ENCODE peak calls at places on chromosomes 1 and 21, in seven cellular contexts. One of them, this sample, is unnamed.

GRCh38 chr1:232599178-232600041 is 30.5 kb downstream of the SIPA1L2 start:
- DNase-seq in iPS-NIHi11: no peak
- DNase-seq in natural killer cell: no peak
- DNase-seq in kidney tubule cell: peak; percentile 58
- DNase-seq in IMR-90: peak; percentile 47
- DNase-seq in activated CD4-positive, alpha-beta T cell treated with anti-CD3 and anti-CD28 coated beads, Interleukin-2, amount 50 U/mL, for 1 hour: no peak
- DNase-seq in stimulated activated CD8-positive, alpha-beta memory T cell treated with anti-CD3 and anti-CD28 coated beads, Interleukin-7, amount 100 ng/mL, for 1 hour: no peak
- DNase-seq in this sample: no peak

GRCh38 chr1:19398309-19398760 is 86.2 kb downstream of the SLC66A1 start:
- DNase-seq in iPS-NIHi11: no peak
- DNase-seq in natural killer cell: no peak
- DNase-seq in kidney tubule cell: peak; percentile 83
- DNase-seq in IMR-90: peak; percentile 99
- DNase-seq in activated CD4-positive, alpha-beta T cell treated with anti-CD3 and anti-CD28 coated beads, Interleukin-2, amount 50 U/mL, for 1 hour: no peak
- DNase-seq in stimulated activated CD8-positive, alpha-beta memory T cell treated with anti-CD3 and anti-CD28 coated beads, Interleukin-7, amount 100 ng/mL, for 1 hour: no peak
- DNase-seq in this sample: peak; percentile 96

GRCh38 chr1:246008256-246008901 is 498.7 kb downstream of the SMYD3 start:
- DNase-seq in iPS-NIHi11: no peak
- DNase-seq in natural killer cell: no peak
- DNase-seq in kidney tubule cell: no peak
- DNase-seq in IMR-90: no peak
- DNase-seq in activated CD4-positive, alpha-beta T cell treated with anti-CD3 and anti-CD28 coated beads, Interleukin-2, amount 50 U/mL, for 1 hour: no peak
- DNase-seq in stimulated activated CD8-positive, alpha-beta memory T cell treated with anti-CD3 and anti-CD28 coated beads, Interleukin-7, amount 100 ng/mL, for 1 hour: no peak
- DNase-seq in this sample: no peak

GRCh38 chr1:95096218-95096841 is 20.8 kb upstream of the TLCD4 start:
- DNase-seq in iPS-NIHi11: no peak
- DNase-seq in natural killer cell: no peak
- DNase-seq in kidney tubule cell: no peak
- DNase-seq in IMR-90: peak; percentile 31
- DNase-seq in activated CD4-positive, alpha-beta T cell treated with anti-CD3 and anti-CD28 coated beads, Interleukin-2, amount 50 U/mL, for 1 hour: no peak
- DNase-seq in stimulated activated CD8-positive, alpha-beta memory T cell treated with anti-CD3 and anti-CD28 coated beads, Interleukin-7, amount 100 ng/mL, for 1 hour: no peak
- DNase-seq in this sample: no peak

GRCh38 chr21:18499761-18500376 is 96.3 kb upstream of the TMPRSS15 start:
- DNase-seq in iPS-NIHi11: peak; percentile 8
- DNase-seq in natural killer cell: no peak
- DNase-seq in kidney tubule cell: peak; percentile 35
- DNase-seq in IMR-90: peak; percentile 13
- DNase-seq in activated CD4-positive, alpha-beta T cell treated with anti-CD3 and anti-CD28 coated beads, Interleukin-2, amount 50 U/mL, for 1 hour: peak; percentile 16
- DNase-seq in stimulated activated CD8-positive, alpha-beta memory T cell treated with anti-CD3 and anti-CD28 coated beads, Interleukin-7, amount 100 ng/mL, for 1 hour: no peak
- DNase-seq in this sample: peak; percentile 49

GRCh38 chr1:60697204-60697994 is 385.0 kb upstream of the NFIA start:
- DNase-seq in iPS-NIHi11: no peak
- DNase-seq in natural killer cell: no peak
- DNase-seq in kidney tubule cell: no peak
- DNase-seq in IMR-90: no peak
- DNase-seq in activated CD4-positive, alpha-beta T cell treated with anti-CD3 and anti-CD28 coated beads, Interleukin-2, amount 50 U/mL, for 1 hour: no peak
- DNase-seq in stimulated activated CD8-positive, alpha-beta memory T cell treated with anti-CD3 and anti-CD28 coated beads, Interleukin-7, amount 100 ng/mL, for 1 hour: no peak
- DNase-seq in this sample: no peak

GRCh38 chr1:226862900-226863299 is 7.5 kb upstream of the PSEN2 start:
- DNase-seq in iPS-NIHi11: no peak
- DNase-seq in natural killer cell: no peak
- DNase-seq in kidney tubule cell: peak; percentile 36
- DNase-seq in IMR-90: peak; percentile 73
- DNase-seq in activated CD4-positive, alpha-beta T cell treated with anti-CD3 and anti-CD28 coated beads, Interleukin-2, amount 50 U/mL, for 1 hour: no peak
- DNase-seq in stimulated activated CD8-positive, alpha-beta memory T cell treated with anti-CD3 and anti-CD28 coated beads, Interleukin-7, amount 100 ng/mL, for 1 hour: no peak
- DNase-seq in this sample: peak; percentile 76

GRCh38 chr1:67162954-67163353 is 3.3 kb upstream of the IL23R start:
- DNase-seq in iPS-NIHi11: no peak
- DNase-seq in natural killer cell: no peak
- DNase-seq in kidney tubule cell: peak; percentile 92
- DNase-seq in IMR-90: peak; percentile 67
- DNase-seq in activated CD4-positive, alpha-beta T cell treated with anti-CD3 and anti-CD28 coated beads, Interleukin-2, amount 50 U/mL, for 1 hour: no peak
- DNase-seq in stimulated activated CD8-positive, alpha-beta memory T cell treated with anti-CD3 and anti-CD28 coated beads, Interleukin-7, amount 100 ng/mL, for 1 hour: no peak
- DNase-seq in this sample: peak; percentile 80

GRCh38 chr1:204569478-204569877 is 53.3 kb downstream of the MDM4 start:
- DNase-seq in iPS-NIHi11: no peak
- DNase-seq in natural killer cell: no peak
- DNase-seq in kidney tubule cell: no peak
- DNase-seq in IMR-90: no peak
- DNase-seq in activated CD4-positive, alpha-beta T cell treated with anti-CD3 and anti-CD28 coated beads, Interleukin-2, amount 50 U/mL, for 1 hour: no peak
- DNase-seq in stimulated activated CD8-positive, alpha-beta memory T cell treated with anti-CD3 and anti-CD28 coated beads, Interleukin-7, amount 100 ng/mL, for 1 hour: no peak
- DNase-seq in this sample: no peak

GRCh38 chr21:44920694-44921604 is at the start of gene ITGB2:
- DNase-seq in iPS-NIHi11: no peak
- DNase-seq in natural killer cell: peak; percentile 54
- DNase-seq in kidney tubule cell: no peak
- DNase-seq in IMR-90: no peak
- DNase-seq in activated CD4-positive, alpha-beta T cell treated with anti-CD3 and anti-CD28 coated beads, Interleukin-2, amount 50 U/mL, for 1 hour: peak; percentile 36
- DNase-seq in stimulated activated CD8-positive, alpha-beta memory T cell treated with anti-CD3 and anti-CD28 coated beads, Interleukin-7, amount 100 ng/mL, for 1 hour: no peak
- DNase-seq in this sample: no peak

GRCh38 chr1:172727956-172728603 is 69.2 kb downstream of the FASLG start:
- DNase-seq in iPS-NIHi11: peak; percentile 55
- DNase-seq in natural killer cell: peak; percentile 31
- DNase-seq in kidney tubule cell: peak; percentile 63
- DNase-seq in IMR-90: peak; percentile 29
- DNase-seq in activated CD4-positive, alpha-beta T cell treated with anti-CD3 and anti-CD28 coated beads, Interleukin-2, amount 50 U/mL, for 1 hour: no peak
- DNase-seq in stimulated activated CD8-positive, alpha-beta memory T cell treated with anti-CD3 and anti-CD28 coated beads, Interleukin-7, amount 100 ng/mL, for 1 hour: no peak
- DNase-seq in this sample: peak; percentile 20

GRCh38 chr1:224106568-224107281 is 7.2 kb upstream of the FBXO28 start:
- DNase-seq in iPS-NIHi11: peak; percentile 70
- DNase-seq in natural killer cell: no peak
- DNase-seq in kidney tubule cell: peak; percentile 84
- DNase-seq in IMR-90: peak; percentile 56
- DNase-seq in activated CD4-positive, alpha-beta T cell treated with anti-CD3 and anti-CD28 coated beads, Interleukin-2, amount 50 U/mL, for 1 hour: no peak
- DNase-seq in stimulated activated CD8-positive, alpha-beta memory T cell treated with anti-CD3 and anti-CD28 coated beads, Interleukin-7, amount 100 ng/mL, for 1 hour: no peak
- DNase-seq in this sample: peak; percentile 58

GRCh38 chr1:156070523-156070922 is 9.6 kb downstream of the RAB25 start:
- DNase-seq in iPS-NIHi11: no peak
- DNase-seq in natural killer cell: no peak
- DNase-seq in kidney tubule cell: no peak
- DNase-seq in IMR-90: no peak
- DNase-seq in activated CD4-positive, alpha-beta T cell treated with anti-CD3 and anti-CD28 coated beads, Interleukin-2, amount 50 U/mL, for 1 hour: no peak
- DNase-seq in stimulated activated CD8-positive, alpha-beta memory T cell treated with anti-CD3 and anti-CD28 coated beads, Interleukin-7, amount 100 ng/mL, for 1 hour: no peak
- DNase-seq in this sample: no peak

GRCh38 chr1:79259390-79260336 is 253.1 kb upstream of the ADGRL4 start:
- DNase-seq in iPS-NIHi11: peak; percentile 36
- DNase-seq in natural killer cell: no peak
- DNase-seq in kidney tubule cell: peak; percentile 28
- DNase-seq in IMR-90: peak; percentile 59
- DNase-seq in activated CD4-positive, alpha-beta T cell treated with anti-CD3 and anti-CD28 coated beads, Interleukin-2, amount 50 U/mL, for 1 hour: no peak
- DNase-seq in stimulated activated CD8-positive, alpha-beta memory T cell treated with anti-CD3 and anti-CD28 coated beads, Interleukin-7, amount 100 ng/mL, for 1 hour: no peak
- DNase-seq in this sample: peak; percentile 75

GRCh38 chr1:91929246-91929645 is 20.0 kb upstream of the BRDT start:
- DNase-seq in iPS-NIHi11: peak; percentile 77
- DNase-seq in natural killer cell: no peak
- DNase-seq in kidney tubule cell: peak; percentile 4
- DNase-seq in IMR-90: no peak
- DNase-seq in activated CD4-positive, alpha-beta T cell treated with anti-CD3 and anti-CD28 coated beads, Interleukin-2, amount 50 U/mL, for 1 hour: no peak
- DNase-seq in stimulated activated CD8-positive, alpha-beta memory T cell treated with anti-CD3 and anti-CD28 coated beads, Interleukin-7, amount 100 ng/mL, for 1 hour: no peak
- DNase-seq in this sample: peak; percentile 67

GRCh38 chr1:91026320-91026719 is 4.5 kb upstream of the ZNF644 start:
- DNase-seq in iPS-NIHi11: no peak
- DNase-seq in natural killer cell: no peak
- DNase-seq in kidney tubule cell: peak; percentile 45
- DNase-seq in IMR-90: no peak
- DNase-seq in activated CD4-positive, alpha-beta T cell treated with anti-CD3 and anti-CD28 coated beads, Interleukin-2, amount 50 U/mL, for 1 hour: no peak
- DNase-seq in stimulated activated CD8-positive, alpha-beta memory T cell treated with anti-CD3 and anti-CD28 coated beads, Interleukin-7, amount 100 ng/mL, for 1 hour: no peak
- DNase-seq in this sample: no peak

GRCh38 chr1:169081503-169082123 is 24.9 kb upstream of the ATP1B1 start:
- DNase-seq in iPS-NIHi11: no peak
- DNase-seq in natural killer cell: no peak
- DNase-seq in kidney tubule cell: no peak
- DNase-seq in IMR-90: no peak
- DNase-seq in activated CD4-positive, alpha-beta T cell treated with anti-CD3 and anti-CD28 coated beads, Interleukin-2, amount 50 U/mL, for 1 hour: no peak
- DNase-seq in stimulated activated CD8-positive, alpha-beta memory T cell treated with anti-CD3 and anti-CD28 coated beads, Interleukin-7, amount 100 ng/mL, for 1 hour: no peak
- DNase-seq in this sample: peak; percentile 35

GRCh38 chr1:10692401-10693021 is 103.9 kb downstream of the CASZ1 start:
- DNase-seq in iPS-NIHi11: no peak
- DNase-seq in natural killer cell: peak; percentile 56
- DNase-seq in kidney tubule cell: peak; percentile 79
- DNase-seq in IMR-90: no peak
- DNase-seq in activated CD4-positive, alpha-beta T cell treated with anti-CD3 and anti-CD28 coated beads, Interleukin-2, amount 50 U/mL, for 1 hour: peak; percentile 68
- DNase-seq in stimulated activated CD8-positive, alpha-beta memory T cell treated with anti-CD3 and anti-CD28 coated beads, Interleukin-7, amount 100 ng/mL, for 1 hour: peak; percentile 34
- DNase-seq in this sample: no peak

GRCh38 chr1:212291505-212292134 is 6.4 kb downstream of the PPP2R5A start:
- DNase-seq in iPS-NIHi11: peak; percentile 48
- DNase-seq in natural killer cell: no peak
- DNase-seq in kidney tubule cell: peak; percentile 60
- DNase-seq in IMR-90: peak; percentile 44
- DNase-seq in activated CD4-positive, alpha-beta T cell treated with anti-CD3 and anti-CD28 coated beads, Interleukin-2, amount 50 U/mL, for 1 hour: no peak
- DNase-seq in stimulated activated CD8-positive, alpha-beta memory T cell treated with anti-CD3 and anti-CD28 coated beads, Interleukin-7, amount 100 ng/mL, for 1 hour: no peak
- DNase-seq in this sample: peak; percentile 68

GRCh38 chr1:172917972-172918371 is 132.8 kb downstream of the TNFSF18 start:
- DNase-seq in iPS-NIHi11: peak; percentile 22
- DNase-seq in natural killer cell: no peak
- DNase-seq in kidney tubule cell: peak; percentile 98
- DNase-seq in IMR-90: peak; percentile 98
- DNase-seq in activated CD4-positive, alpha-beta T cell treated with anti-CD3 and anti-CD28 coated beads, Interleukin-2, amount 50 U/mL, for 1 hour: no peak
- DNase-seq in stimulated activated CD8-positive, alpha-beta memory T cell treated with anti-CD3 and anti-CD28 coated beads, Interleukin-7, amount 100 ng/mL, for 1 hour: no peak
- DNase-seq in this sample: peak; percentile 99

GRCh38 chr1:156781585-156782186 is 14.4 kb downstream of the PRCC start:
- DNase-seq in iPS-NIHi11: no peak
- DNase-seq in natural killer cell: no peak
- DNase-seq in kidney tubule cell: peak; percentile 77
- DNase-seq in IMR-90: peak; percentile 67
- DNase-seq in activated CD4-positive, alpha-beta T cell treated with anti-CD3 and anti-CD28 coated beads, Interleukin-2, amount 50 U/mL, for 1 hour: no peak
- DNase-seq in stimulated activated CD8-positive, alpha-beta memory T cell treated with anti-CD3 and anti-CD28 coated beads, Interleukin-7, amount 100 ng/mL, for 1 hour: no peak
- DNase-seq in this sample: peak; percentile 59

GRCh38 chr1:210728437-210729149 is 399.9 kb downstream of the HHAT start:
- DNase-seq in iPS-NIHi11: no peak
- DNase-seq in natural killer cell: no peak
- DNase-seq in kidney tubule cell: no peak
- DNase-seq in IMR-90: no peak
- DNase-seq in activated CD4-positive, alpha-beta T cell treated with anti-CD3 and anti-CD28 coated beads, Interleukin-2, amount 50 U/mL, for 1 hour: no peak
- DNase-seq in stimulated activated CD8-positive, alpha-beta memory T cell treated with anti-CD3 and anti-CD28 coated beads, Interleukin-7, amount 100 ng/mL, for 1 hour: no peak
- DNase-seq in this sample: no peak

GRCh38 chr1:227298532-227299174 is 19.6 kb downstream of the CDC42BPA start:
- DNase-seq in iPS-NIHi11: no peak
- DNase-seq in natural killer cell: no peak
- DNase-seq in kidney tubule cell: peak; percentile 3
- DNase-seq in IMR-90: no peak
- DNase-seq in activated CD4-positive, alpha-beta T cell treated with anti-CD3 and anti-CD28 coated beads, Interleukin-2, amount 50 U/mL, for 1 hour: no peak
- DNase-seq in stimulated activated CD8-positive, alpha-beta memory T cell treated with anti-CD3 and anti-CD28 coated beads, Interleukin-7, amount 100 ng/mL, for 1 hour: no peak
- DNase-seq in this sample: no peak

GRCh38 chr1:63321788-63322247 is 549 bp upstream of the FOXD3 start:
- DNase-seq in iPS-NIHi11: peak; percentile 33
- DNase-seq in natural killer cell: no peak
- DNase-seq in kidney tubule cell: no peak
- DNase-seq in IMR-90: no peak
- DNase-seq in activated CD4-positive, alpha-beta T cell treated with anti-CD3 and anti-CD28 coated beads, Interleukin-2, amount 50 U/mL, for 1 hour: no peak
- DNase-seq in stimulated activated CD8-positive, alpha-beta memory T cell treated with anti-CD3 and anti-CD28 coated beads, Interleukin-7, amount 100 ng/mL, for 1 hour: no peak
- DNase-seq in this sample: no peak

GRCh38 chr1:107141491-107142369 is 891 bp downstream of the NTNG1 start:
- DNase-seq in iPS-NIHi11: peak; percentile 36
- DNase-seq in natural killer cell: no peak
- DNase-seq in kidney tubule cell: peak; percentile 80
- DNase-seq in IMR-90: peak; percentile 50
- DNase-seq in activated CD4-positive, alpha-beta T cell treated with anti-CD3 and anti-CD28 coated beads, Interleukin-2, amount 50 U/mL, for 1 hour: no peak
- DNase-seq in stimulated activated CD8-positive, alpha-beta memory T cell treated with anti-CD3 and anti-CD28 coated beads, Interleukin-7, amount 100 ng/mL, for 1 hour: no peak
- DNase-seq in this sample: peak; percentile 70

GRCh38 chr1:246690100-246690499 is 34.1 kb upstream of the SCCPDH start:
- DNase-seq in iPS-NIHi11: no peak
- DNase-seq in natural killer cell: no peak
- DNase-seq in kidney tubule cell: no peak
- DNase-seq in IMR-90: no peak
- DNase-seq in activated CD4-positive, alpha-beta T cell treated with anti-CD3 and anti-CD28 coated beads, Interleukin-2, amount 50 U/mL, for 1 hour: no peak
- DNase-seq in stimulated activated CD8-positive, alpha-beta memory T cell treated with anti-CD3 and anti-CD28 coated beads, Interleukin-7, amount 100 ng/mL, for 1 hour: no peak
- DNase-seq in this sample: no peak

GRCh38 chr1:205913451-205914204 is 29.6 kb downstream of the SLC26A9 start:
- DNase-seq in iPS-NIHi11: no peak
- DNase-seq in natural killer cell: no peak
- DNase-seq in kidney tubule cell: peak; percentile 86
- DNase-seq in IMR-90: no peak
- DNase-seq in activated CD4-positive, alpha-beta T cell treated with anti-CD3 and anti-CD28 coated beads, Interleukin-2, amount 50 U/mL, for 1 hour: no peak
- DNase-seq in stimulated activated CD8-positive, alpha-beta memory T cell treated with anti-CD3 and anti-CD28 coated beads, Interleukin-7, amount 100 ng/mL, for 1 hour: no peak
- DNase-seq in this sample: no peak

GRCh38 chr1:164423136-164423535 is 135.8 kb upstream of the PBX1 start:
- DNase-seq in iPS-NIHi11: peak; percentile 16
- DNase-seq in natural killer cell: no peak
- DNase-seq in kidney tubule cell: peak; percentile 8
- DNase-seq in IMR-90: no peak
- DNase-seq in activated CD4-positive, alpha-beta T cell treated with anti-CD3 and anti-CD28 coated beads, Interleukin-2, amount 50 U/mL, for 1 hour: no peak
- DNase-seq in stimulated activated CD8-positive, alpha-beta memory T cell treated with anti-CD3 and anti-CD28 coated beads, Interleukin-7, amount 100 ng/mL, for 1 hour: no peak
- DNase-seq in this sample: no peak

GRCh38 chr21:32007461-32007860 is 134.6 kb downstream of the HUNK start:
- DNase-seq in iPS-NIHi11: no peak
- DNase-seq in natural killer cell: no peak
- DNase-seq in kidney tubule cell: peak; percentile 53
- DNase-seq in IMR-90: peak; percentile 82
- DNase-seq in activated CD4-positive, alpha-beta T cell treated with anti-CD3 and anti-CD28 coated beads, Interleukin-2, amount 50 U/mL, for 1 hour: no peak
- DNase-seq in stimulated activated CD8-positive, alpha-beta memory T cell treated with anti-CD3 and anti-CD28 coated beads, Interleukin-7, amount 100 ng/mL, for 1 hour: no peak
- DNase-seq in this sample: no peak

GRCh38 chr1:219174672-219175564 is 1.2 kb downstream of the LYPLAL1 start:
- DNase-seq in iPS-NIHi11: peak; percentile 21
- DNase-seq in natural killer cell: no peak
- DNase-seq in kidney tubule cell: peak; percentile 73
- DNase-seq in IMR-90: peak; percentile 90
- DNase-seq in activated CD4-positive, alpha-beta T cell treated with anti-CD3 and anti-CD28 coated beads, Interleukin-2, amount 50 U/mL, for 1 hour: peak; percentile 5
- DNase-seq in stimulated activated CD8-positive, alpha-beta memory T cell treated with anti-CD3 and anti-CD28 coated beads, Interleukin-7, amount 100 ng/mL, for 1 hour: no peak
- DNase-seq in this sample: peak; percentile 95

GRCh38 chr1:235074335-235075120 is 54.1 kb downstream of the TOMM20 start:
- DNase-seq in iPS-NIHi11: no peak
- DNase-seq in natural killer cell: no peak
- DNase-seq in kidney tubule cell: peak; percentile 80
- DNase-seq in IMR-90: peak; percentile 92
- DNase-seq in activated CD4-positive, alpha-beta T cell treated with anti-CD3 and anti-CD28 coated beads, Interleukin-2, amount 50 U/mL, for 1 hour: peak; percentile 48
- DNase-seq in stimulated activated CD8-positive, alpha-beta memory T cell treated with anti-CD3 and anti-CD28 coated beads, Interleukin-7, amount 100 ng/mL, for 1 hour: no peak
- DNase-seq in this sample: peak; percentile 62

GRCh38 chr1:53376742-53377437 is 49.0 kb upstream of the LRP8 start:
- DNase-seq in iPS-NIHi11: no peak
- DNase-seq in natural killer cell: no peak
- DNase-seq in kidney tubule cell: no peak
- DNase-seq in IMR-90: no peak
- DNase-seq in activated CD4-positive, alpha-beta T cell treated with anti-CD3 and anti-CD28 coated beads, Interleukin-2, amount 50 U/mL, for 1 hour: no peak
- DNase-seq in stimulated activated CD8-positive, alpha-beta memory T cell treated with anti-CD3 and anti-CD28 coated beads, Interleukin-7, amount 100 ng/mL, for 1 hour: no peak
- DNase-seq in this sample: no peak

GRCh38 chr1:40980453-40981121 is 1.1 kb downstream of the CTPS1 start:
- DNase-seq in iPS-NIHi11: no peak
- DNase-seq in natural killer cell: peak; percentile 70
- DNase-seq in kidney tubule cell: peak; percentile 84
- DNase-seq in IMR-90: peak; percentile 50
- DNase-seq in activated CD4-positive, alpha-beta T cell treated with anti-CD3 and anti-CD28 coated beads, Interleukin-2, amount 50 U/mL, for 1 hour: peak; percentile 43
- DNase-seq in stimulated activated CD8-positive, alpha-beta memory T cell treated with anti-CD3 and anti-CD28 coated beads, Interleukin-7, amount 100 ng/mL, for 1 hour: peak; percentile 14
- DNase-seq in this sample: peak; percentile 53

GRCh38 chr1:25804964-25805862 is 5.2 kb downstream of the SELENON start:
- DNase-seq in iPS-NIHi11: no peak
- DNase-seq in natural killer cell: no peak
- DNase-seq in kidney tubule cell: no peak
- DNase-seq in IMR-90: no peak
- DNase-seq in activated CD4-positive, alpha-beta T cell treated with anti-CD3 and anti-CD28 coated beads, Interleukin-2, amount 50 U/mL, for 1 hour: no peak
- DNase-seq in stimulated activated CD8-positive, alpha-beta memory T cell treated with anti-CD3 and anti-CD28 coated beads, Interleukin-7, amount 100 ng/mL, for 1 hour: no peak
- DNase-seq in this sample: no peak

GRCh38 chr21:33300701-33301631 is 23.8 kb upstream of the IFNAR1 start:
- DNase-seq in iPS-NIHi11: no peak
- DNase-seq in natural killer cell: no peak
- DNase-seq in kidney tubule cell: no peak
- DNase-seq in IMR-90: no peak
- DNase-seq in activated CD4-positive, alpha-beta T cell treated with anti-CD3 and anti-CD28 coated beads, Interleukin-2, amount 50 U/mL, for 1 hour: no peak
- DNase-seq in stimulated activated CD8-positive, alpha-beta memory T cell treated with anti-CD3 and anti-CD28 coated beads, Interleukin-7, amount 100 ng/mL, for 1 hour: no peak
- DNase-seq in this sample: peak; percentile 19

GRCh38 chr1:204031098-204031710 is 41.7 kb upstream of the SOX13 start:
- DNase-seq in iPS-NIHi11: no peak
- DNase-seq in natural killer cell: no peak
- DNase-seq in kidney tubule cell: no peak
- DNase-seq in IMR-90: no peak
- DNase-seq in activated CD4-positive, alpha-beta T cell treated with anti-CD3 and anti-CD28 coated beads, Interleukin-2, amount 50 U/mL, for 1 hour: no peak
- DNase-seq in stimulated activated CD8-positive, alpha-beta memory T cell treated with anti-CD3 and anti-CD28 coated beads, Interleukin-7, amount 100 ng/mL, for 1 hour: no peak
- DNase-seq in this sample: no peak

GRCh38 chr1:6960291-6960758 is 175.1 kb downstream of the CAMTA1 start:
- DNase-seq in iPS-NIHi11: no peak
- DNase-seq in natural killer cell: no peak
- DNase-seq in kidney tubule cell: no peak
- DNase-seq in IMR-90: peak; percentile 45
- DNase-seq in activated CD4-positive, alpha-beta T cell treated with anti-CD3 and anti-CD28 coated beads, Interleukin-2, amount 50 U/mL, for 1 hour: no peak
- DNase-seq in stimulated activated CD8-positive, alpha-beta memory T cell treated with anti-CD3 and anti-CD28 coated beads, Interleukin-7, amount 100 ng/mL, for 1 hour: no peak
- DNase-seq in this sample: peak; percentile 17

This sample was measured in cardiac fibroblast.